ENCODE peak calls at places on chromosomes 1 and 21, in eight cellular contexts. One of them, this sample, is unnamed.

GRCh38 chr1:84374991-84375838 is 23.1 kb upstream of the DNASE2B start:
- DNase-seq in AG20443: no peak
- DNase-seq in AG04450: no peak
- DNase-seq in glutamatergic neuron: no peak
- DNase-seq in HEK293T: no peak
- DNase-seq in caudate nucleus: no peak
- DNase-seq in ELR: no peak
- DNase-seq in NCI-H1105 treated with DMSO at 0.1 percent for 48 hours: no peak
- DNase-seq in this sample: no peak

GRCh38 chr1:107570768-107571167 is 394.2 kb downstream of the VAV3 start:
- DNase-seq in AG04450: no peak
- DNase-seq in AG20443: no peak
- DNase-seq in NCI-H1105 treated with DMSO at 0.1 percent for 48 hours: no peak
- DNase-seq in ELR: no peak
- DNase-seq in caudate nucleus: no peak
- DNase-seq in glutamatergic neuron: no peak
- DNase-seq in HEK293T: no peak
- DNase-seq in this sample: no peak

GRCh38 chr1:228860911-228861829 is 125.9 kb downstream of the RHOU start:
- DNase-seq in AG20443: peak
- DNase-seq in glutamatergic neuron: no peak
- DNase-seq in ELR: peak
- DNase-seq in caudate nucleus: no peak
- DNase-seq in NCI-H1105 treated with DMSO at 0.1 percent for 48 hours: no peak
- DNase-seq in AG04450: peak
- DNase-seq in HEK293T: peak
- DNase-seq in this sample: peak

GRCh38 chr1:40895601-40896000 is 33.4 kb upstream of the CITED4 start:
- DNase-seq in glutamatergic neuron: no peak
- DNase-seq in HEK293T: no peak
- DNase-seq in NCI-H1105 treated with DMSO at 0.1 percent for 48 hours: no peak
- DNase-seq in AG04450: no peak
- DNase-seq in caudate nucleus: no peak
- DNase-seq in AG20443: no peak
- DNase-seq in ELR: no peak
- DNase-seq in this sample: no peak

GRCh38 chr1:230165526-230165925 is 98.5 kb downstream of the GALNT2 start:
- DNase-seq in glutamatergic neuron: no peak
- DNase-seq in AG20443: no peak
- DNase-seq in ELR: no peak
- DNase-seq in NCI-H1105 treated with DMSO at 0.1 percent for 48 hours: no peak
- DNase-seq in AG04450: no peak
- DNase-seq in caudate nucleus: no peak
- DNase-seq in HEK293T: no peak
- DNase-seq in this sample: no peak

GRCh38 chr1:221602866-221603265 is 139.0 kb downstream of the DUSP10 start:
- DNase-seq in ELR: peak
- DNase-seq in AG04450: no peak
- DNase-seq in AG20443: no peak
- DNase-seq in HEK293T: no peak
- DNase-seq in caudate nucleus: no peak
- DNase-seq in glutamatergic neuron: no peak
- DNase-seq in NCI-H1105 treated with DMSO at 0.1 percent for 48 hours: no peak
- DNase-seq in this sample: peak

GRCh38 chr1:151816964-151817730 is 11.9 kb upstream of the LINGO4 start:
- DNase-seq in NCI-H1105 treated with DMSO at 0.1 percent for 48 hours: no peak
- DNase-seq in AG04450: no peak
- DNase-seq in HEK293T: no peak
- DNase-seq in glutamatergic neuron: no peak
- DNase-seq in ELR: no peak
- DNase-seq in AG20443: no peak
- DNase-seq in caudate nucleus: no peak
- DNase-seq in this sample: no peak

GRCh38 chr1:18556364-18556763 is 74.3 kb upstream of the PAX7 start:
- DNase-seq in HEK293T: peak
- DNase-seq in caudate nucleus: no peak
- DNase-seq in glutamatergic neuron: no peak
- DNase-seq in AG20443: peak
- DNase-seq in ELR: peak
- DNase-seq in NCI-H1105 treated with DMSO at 0.1 percent for 48 hours: peak
- DNase-seq in AG04450: no peak
- DNase-seq in this sample: peak

GRCh38 chr1:158527190-158527815 is 26.9 kb downstream of the OR6Y1 start:
- DNase-seq in AG04450: peak
- DNase-seq in ELR: peak
- DNase-seq in HEK293T: no peak
- DNase-seq in caudate nucleus: no peak
- DNase-seq in glutamatergic neuron: no peak
- DNase-seq in AG20443: peak
- DNase-seq in NCI-H1105 treated with DMSO at 0.1 percent for 48 hours: peak
- DNase-seq in this sample: no peak

GRCh38 chr1:21534674-21535378 is 25.6 kb downstream of the ALPL start:
- DNase-seq in AG20443: peak
- DNase-seq in NCI-H1105 treated with DMSO at 0.1 percent for 48 hours: peak
- DNase-seq in HEK293T: peak
- DNase-seq in AG04450: no peak
- DNase-seq in caudate nucleus: no peak
- DNase-seq in ELR: peak
- DNase-seq in glutamatergic neuron: no peak
- DNase-seq in this sample: peak

GRCh38 chr1:117928881-117929339 is 511 bp downstream of the GDAP2 start:
- DNase-seq in glutamatergic neuron: peak
- DNase-seq in ELR: peak
- DNase-seq in AG20443: peak
- DNase-seq in HEK293T: peak
- DNase-seq in caudate nucleus: peak
- DNase-seq in AG04450: peak
- DNase-seq in NCI-H1105 treated with DMSO at 0.1 percent for 48 hours: peak
- DNase-seq in this sample: peak

GRCh38 chr21:28113718-28114117 is 879.0 kb downstream of the LTN1 start:
- DNase-seq in NCI-H1105 treated with DMSO at 0.1 percent for 48 hours: no peak
- DNase-seq in AG04450: no peak
- DNase-seq in ELR: peak
- DNase-seq in AG20443: no peak
- DNase-seq in caudate nucleus: no peak
- DNase-seq in HEK293T: no peak
- DNase-seq in glutamatergic neuron: no peak
- DNase-seq in this sample: no peak

GRCh38 chr1:43007377-43008105 is 48.9 kb upstream of the SLC2A1 start:
- DNase-seq in AG20443: no peak
- DNase-seq in AG04450: no peak
- DNase-seq in caudate nucleus: no peak
- DNase-seq in ELR: no peak
- DNase-seq in HEK293T: no peak
- DNase-seq in glutamatergic neuron: no peak
- DNase-seq in NCI-H1105 treated with DMSO at 0.1 percent for 48 hours: no peak
- DNase-seq in this sample: no peak

GRCh38 chr1:116852910-116853309 is 56.8 kb upstream of the PTGFRN start:
- DNase-seq in glutamatergic neuron: no peak
- DNase-seq in caudate nucleus: no peak
- DNase-seq in AG20443: peak
- DNase-seq in HEK293T: peak
- DNase-seq in NCI-H1105 treated with DMSO at 0.1 percent for 48 hours: no peak
- DNase-seq in ELR: peak
- DNase-seq in AG04450: no peak
- DNase-seq in this sample: no peak

GRCh38 chr1:44660176-44660575 is 14.1 kb downstream of the TMEM53 start:
- DNase-seq in glutamatergic neuron: no peak
- DNase-seq in AG04450: no peak
- DNase-seq in caudate nucleus: peak
- DNase-seq in NCI-H1105 treated with DMSO at 0.1 percent for 48 hours: peak
- DNase-seq in HEK293T: no peak
- DNase-seq in ELR: no peak
- DNase-seq in AG20443: no peak
- DNase-seq in this sample: no peak

GRCh38 chr1:11738783-11739182 is 2.8 kb downstream of the AGTRAP start:
- DNase-seq in caudate nucleus: no peak
- DNase-seq in ELR: no peak
- DNase-seq in AG20443: no peak
- DNase-seq in HEK293T: no peak
- DNase-seq in NCI-H1105 treated with DMSO at 0.1 percent for 48 hours: no peak
- DNase-seq in AG04450: no peak
- DNase-seq in glutamatergic neuron: no peak
- DNase-seq in this sample: no peak

GRCh38 chr1:166165661-166166399 is 971 bp downstream of the FAM78B start:
- DNase-seq in AG20443: peak
- DNase-seq in AG04450: no peak
- DNase-seq in NCI-H1105 treated with DMSO at 0.1 percent for 48 hours: peak
- DNase-seq in caudate nucleus: no peak
- DNase-seq in ELR: no peak
- DNase-seq in glutamatergic neuron: peak
- DNase-seq in HEK293T: no peak
- DNase-seq in this sample: no peak

GRCh38 chr1:204139088-204139487 is 12.8 kb downstream of the ETNK2 start:
- DNase-seq in ELR: no peak
- DNase-seq in NCI-H1105 treated with DMSO at 0.1 percent for 48 hours: no peak
- DNase-seq in AG04450: no peak
- DNase-seq in glutamatergic neuron: no peak
- DNase-seq in HEK293T: no peak
- DNase-seq in caudate nucleus: no peak
- DNase-seq in AG20443: no peak
- DNase-seq in this sample: no peak

GRCh38 chr1:171769754-171770153 is 11.7 kb upstream of the METTL13 start:
- DNase-seq in caudate nucleus: no peak
- DNase-seq in AG04450: no peak
- DNase-seq in glutamatergic neuron: no peak
- DNase-seq in ELR: no peak
- DNase-seq in AG20443: no peak
- DNase-seq in NCI-H1105 treated with DMSO at 0.1 percent for 48 hours: no peak
- DNase-seq in HEK293T: no peak
- DNase-seq in this sample: no peak

This sample was measured in stromal cell of bone marrow.